ENCODE peak calls at places on chromosomes 13 and 19, in eight cellular contexts. One of them, this sample, is unnamed.

GRCh38 chr13:98349731-98350305 is 172.7 kb upstream of the RNF113B start:
- DNase-seq in ascending aorta: no peak
- DNase-seq in thoracic aorta: no peak
- DNase-seq in MM.1S: no peak
- DNase-seq in suprapubic skin: no peak
- DNase-seq in stomach: peak; percentile 44
- DNase-seq in heart right ventricle: peak; percentile 15
- DNase-seq in PC-3: no peak
- DNase-seq in this sample: no peak

GRCh38 chr13:113061271-113061625 is 44.3 kb upstream of the F7 start:
- DNase-seq in MM.1S: no peak
- DNase-seq in suprapubic skin: peak; percentile 51
- DNase-seq in PC-3: no peak
- DNase-seq in ascending aorta: no peak
- DNase-seq in thoracic aorta: no peak
- DNase-seq in stomach: no peak
- DNase-seq in heart right ventricle: no peak
- DNase-seq in this sample: peak; percentile 19

GRCh38 chr13:77298403-77298802 is 28.5 kb downstream of the MYCBP2 start:
- DNase-seq in suprapubic skin: no peak
- DNase-seq in MM.1S: no peak
- DNase-seq in stomach: no peak
- DNase-seq in ascending aorta: no peak
- DNase-seq in PC-3: no peak
- DNase-seq in heart right ventricle: no peak
- DNase-seq in thoracic aorta: no peak
- DNase-seq in this sample: no peak

GRCh38 chr13:101417043-101417406 is 717 bp upstream of the NALCN start:
- DNase-seq in suprapubic skin: no peak
- DNase-seq in PC-3: peak; percentile 91
- DNase-seq in ascending aorta: no peak
- DNase-seq in thoracic aorta: no peak
- DNase-seq in MM.1S: no peak
- DNase-seq in heart right ventricle: no peak
- DNase-seq in stomach: no peak
- DNase-seq in this sample: no peak

GRCh38 chr19:29576043-29576442 is 30.0 kb upstream of the POP4 start:
- DNase-seq in MM.1S: no peak
- DNase-seq in heart right ventricle: no peak
- DNase-seq in PC-3: no peak
- DNase-seq in thoracic aorta: no peak
- DNase-seq in suprapubic skin: no peak
- DNase-seq in stomach: no peak
- DNase-seq in ascending aorta: no peak
- DNase-seq in this sample: no peak

GRCh38 chr19:11024259-11024658 is 63.4 kb downstream of the SMARCA4 start:
- DNase-seq in PC-3: no peak
- DNase-seq in thoracic aorta: no peak
- DNase-seq in MM.1S: no peak
- DNase-seq in ascending aorta: no peak
- DNase-seq in suprapubic skin: no peak
- DNase-seq in stomach: no peak
- DNase-seq in heart right ventricle: no peak
- DNase-seq in this sample: no peak

GRCh38 chr19:39941615-39942507 is 7.4 kb upstream of the FCGBP start:
- DNase-seq in suprapubic skin: no peak
- DNase-seq in PC-3: peak; percentile 16
- DNase-seq in heart right ventricle: peak; percentile 14
- DNase-seq in stomach: peak; percentile 33
- DNase-seq in thoracic aorta: no peak
- DNase-seq in MM.1S: peak; percentile 91
- DNase-seq in ascending aorta: no peak
- DNase-seq in this sample: no peak

GRCh38 chr19:29550896-29551295 is 25.1 kb downstream of the VSTM2B start:
- DNase-seq in PC-3: no peak
- DNase-seq in suprapubic skin: no peak
- DNase-seq in stomach: peak; percentile 7
- DNase-seq in MM.1S: no peak
- DNase-seq in thoracic aorta: no peak
- DNase-seq in ascending aorta: peak; percentile 34
- DNase-seq in heart right ventricle: no peak
- DNase-seq in this sample: no peak

GRCh38 chr13:32783067-32783466 is 196.8 kb downstream of the PDS5B start:
- DNase-seq in MM.1S: no peak
- DNase-seq in PC-3: peak; percentile 49
- DNase-seq in suprapubic skin: no peak
- DNase-seq in stomach: no peak
- DNase-seq in thoracic aorta: no peak
- DNase-seq in ascending aorta: no peak
- DNase-seq in heart right ventricle: no peak
- DNase-seq in this sample: no peak

GRCh38 chr13:59477011-59477410 is 686.7 kb downstream of the DIAPH3 start:
- DNase-seq in stomach: no peak
- DNase-seq in suprapubic skin: no peak
- DNase-seq in PC-3: no peak
- DNase-seq in MM.1S: no peak
- DNase-seq in ascending aorta: no peak
- DNase-seq in thoracic aorta: no peak
- DNase-seq in heart right ventricle: no peak
- DNase-seq in this sample: no peak

GRCh38 chr19:14555918-14556661 is 15.8 kb downstream of the NDUFB7 start:
- DNase-seq in MM.1S: no peak
- DNase-seq in suprapubic skin: no peak
- DNase-seq in ascending aorta: no peak
- DNase-seq in heart right ventricle: no peak
- DNase-seq in PC-3: peak; percentile 53
- DNase-seq in thoracic aorta: no peak
- DNase-seq in stomach: no peak
- DNase-seq in this sample: no peak

GRCh38 chr13:98261165-98261672 is 84.2 kb upstream of the RNF113B start:
- DNase-seq in thoracic aorta: no peak
- DNase-seq in stomach: no peak
- DNase-seq in suprapubic skin: no peak
- DNase-seq in PC-3: no peak
- DNase-seq in MM.1S: no peak
- DNase-seq in heart right ventricle: no peak
- DNase-seq in ascending aorta: no peak
- DNase-seq in this sample: no peak

GRCh38 chr13:93265800-93266199 is 39.2 kb downstream of the GPC6 start:
- DNase-seq in MM.1S: no peak
- DNase-seq in heart right ventricle: no peak
- DNase-seq in thoracic aorta: no peak
- DNase-seq in suprapubic skin: no peak
- DNase-seq in PC-3: no peak
- DNase-seq in stomach: no peak
- DNase-seq in ascending aorta: no peak
- DNase-seq in this sample: no peak

GRCh38 chr19:21626924-21627697 is 121.7 kb downstream of the ZNF429 start:
- DNase-seq in suprapubic skin: no peak
- DNase-seq in heart right ventricle: no peak
- DNase-seq in thoracic aorta: no peak
- DNase-seq in MM.1S: no peak
- DNase-seq in ascending aorta: no peak
- DNase-seq in stomach: no peak
- DNase-seq in PC-3: no peak
- DNase-seq in this sample: no peak

GRCh38 chr13:26560456-26560855 is 3.0 kb downstream of the WASF3 start:
- DNase-seq in stomach: no peak
- DNase-seq in thoracic aorta: no peak
- DNase-seq in ascending aorta: no peak
- DNase-seq in PC-3: no peak
- DNase-seq in MM.1S: no peak
- DNase-seq in heart right ventricle: no peak
- DNase-seq in suprapubic skin: no peak
- DNase-seq in this sample: no peak

GRCh38 chr13:73934215-73934623 is 200.0 kb downstream of the KLF12 start:
- DNase-seq in suprapubic skin: no peak
- DNase-seq in stomach: no peak
- DNase-seq in MM.1S: no peak
- DNase-seq in ascending aorta: no peak
- DNase-seq in heart right ventricle: no peak
- DNase-seq in thoracic aorta: no peak
- DNase-seq in PC-3: peak; percentile 74
- DNase-seq in this sample: no peak

GRCh38 chr13:21458457-21458815 is 667 bp downstream of the ZDHHC20 start:
- DNase-seq in thoracic aorta: no peak
- DNase-seq in MM.1S: peak; percentile 33
- DNase-seq in heart right ventricle: peak; percentile 23
- DNase-seq in suprapubic skin: no peak
- DNase-seq in PC-3: peak; percentile 57
- DNase-seq in ascending aorta: no peak
- DNase-seq in stomach: peak; percentile 71
- DNase-seq in this sample: peak; percentile 74

GRCh38 chr19:6730153-6730804 is 7.1 kb downstream of the GPR108 start:
- DNase-seq in heart right ventricle: no peak
- DNase-seq in MM.1S: no peak
- DNase-seq in stomach: peak; percentile 92
- DNase-seq in suprapubic skin: peak; percentile 72
- DNase-seq in PC-3: no peak
- DNase-seq in ascending aorta: peak; percentile 82
- DNase-seq in thoracic aorta: no peak
- DNase-seq in this sample: peak; percentile 94

GRCh38 chr13:101115762-101116161 is 300.5 kb downstream of the NALCN start:
- DNase-seq in stomach: no peak
- DNase-seq in MM.1S: no peak
- DNase-seq in ascending aorta: no peak
- DNase-seq in PC-3: peak; percentile 21
- DNase-seq in thoracic aorta: no peak
- DNase-seq in heart right ventricle: no peak
- DNase-seq in suprapubic skin: no peak
- DNase-seq in this sample: no peak

GRCh38 chr19:2249880-2250764 is 999 bp downstream of the AMH start:
- DNase-seq in suprapubic skin: no peak
- DNase-seq in PC-3: no peak
- DNase-seq in MM.1S: no peak
- DNase-seq in stomach: no peak
- DNase-seq in thoracic aorta: no peak
- DNase-seq in ascending aorta: no peak
- DNase-seq in heart right ventricle: no peak
- DNase-seq in this sample: no peak

GRCh38 chr13:65911546-65912193 is 1318.5 kb downstream of the PCDH9 start:
- DNase-seq in stomach: no peak
- DNase-seq in heart right ventricle: no peak
- DNase-seq in suprapubic skin: no peak
- DNase-seq in PC-3: no peak
- DNase-seq in MM.1S: no peak
- DNase-seq in ascending aorta: no peak
- DNase-seq in thoracic aorta: no peak
- DNase-seq in this sample: no peak

GRCh38 chr13:30191491-30192100 is 115.8 kb downstream of the KATNAL1 start:
- DNase-seq in thoracic aorta: no peak
- DNase-seq in heart right ventricle: no peak
- DNase-seq in PC-3: peak; percentile 47
- DNase-seq in suprapubic skin: no peak
- DNase-seq in ascending aorta: no peak
- DNase-seq in stomach: no peak
- DNase-seq in MM.1S: no peak
- DNase-seq in this sample: no peak

GRCh38 chr13:105334211-105334610 is 1201.3 kb downstream of the EFNB2 start:
- DNase-seq in suprapubic skin: no peak
- DNase-seq in heart right ventricle: no peak
- DNase-seq in thoracic aorta: no peak
- DNase-seq in stomach: no peak
- DNase-seq in PC-3: no peak
- DNase-seq in ascending aorta: peak; percentile 66
- DNase-seq in MM.1S: no peak
- DNase-seq in this sample: no peak

GRCh38 chr19:17471410-17472125 is 1.2 kb downstream of the SLC27A1 start:
- DNase-seq in thoracic aorta: no peak
- DNase-seq in MM.1S: no peak
- DNase-seq in PC-3: no peak
- DNase-seq in suprapubic skin: no peak
- DNase-seq in ascending aorta: no peak
- DNase-seq in heart right ventricle: no peak
- DNase-seq in stomach: no peak
- DNase-seq in this sample: no peak
- H3K4me3 ChIP-seq in thoracic aorta: peak overlapping the region; percentile 84
- H3K4me3 ChIP-seq in MM.1S: no peak overlapping the region
- H3K4me3 ChIP-seq in PC-3: peak overlapping the region; percentile 91
- H3K4me3 ChIP-seq in suprapubic skin: peak overlapping the region; percentile 74
- H3K4me3 ChIP-seq in ascending aorta: peak overlapping the region; percentile 89
- H3K4me3 ChIP-seq in heart right ventricle: peak overlapping the region; percentile 77
- H3K4me3 ChIP-seq in stomach: peak overlapping the region; percentile 93
- H3K4me3 ChIP-seq in this sample: no peak overlapping the region

DNA sequence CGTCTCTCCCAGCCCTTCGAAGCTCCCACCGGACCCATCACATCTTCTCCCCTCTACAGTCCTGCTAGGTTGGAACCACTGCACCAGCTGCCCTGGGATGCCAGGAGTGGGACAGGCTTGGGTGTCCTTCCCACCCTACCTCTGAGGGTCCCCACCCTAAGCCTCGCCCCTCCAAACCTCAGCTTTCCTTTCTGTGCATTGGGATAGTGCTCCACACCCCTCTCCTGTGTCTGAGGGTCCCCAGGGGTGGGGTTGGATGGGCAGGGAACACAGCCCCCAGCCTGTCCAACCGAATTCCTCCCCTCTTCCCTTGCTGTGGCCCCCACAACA is 1.9 kb upstream of the BCL3 start:
- DNase-seq in ascending aorta: peak; percentile 65
- DNase-seq in thoracic aorta: no peak
- DNase-seq in PC-3: no peak
- DNase-seq in suprapubic skin: no peak
- DNase-seq in MM.1S: no peak
- DNase-seq in stomach: no peak
- DNase-seq in heart right ventricle: no peak
- DNase-seq in this sample: peak; percentile 61
- H3K4me1 ChIP-seq in ascending aorta: peaks cover 36% of the 10 kb centered on the region
- H3K4me1 ChIP-seq in thoracic aorta: peaks cover 50% of the 10 kb centered on the region
- H3K4me1 ChIP-seq in PC-3: peaks cover 57% of the 10 kb centered on the region
- H3K4me1 ChIP-seq in suprapubic skin: peaks cover 85% of the 10 kb centered on the region
- H3K4me1 ChIP-seq in MM.1S: peaks cover 25% of the 10 kb centered on the region
- H3K4me1 ChIP-seq in stomach: peaks cover 78% of the 10 kb centered on the region
- H3K4me1 ChIP-seq in heart right ventricle: peaks cover 81% of the 10 kb centered on the region
- H3K4me1 ChIP-seq in this sample: peaks cover 70% of the 10 kb centered on the region

DNA sequence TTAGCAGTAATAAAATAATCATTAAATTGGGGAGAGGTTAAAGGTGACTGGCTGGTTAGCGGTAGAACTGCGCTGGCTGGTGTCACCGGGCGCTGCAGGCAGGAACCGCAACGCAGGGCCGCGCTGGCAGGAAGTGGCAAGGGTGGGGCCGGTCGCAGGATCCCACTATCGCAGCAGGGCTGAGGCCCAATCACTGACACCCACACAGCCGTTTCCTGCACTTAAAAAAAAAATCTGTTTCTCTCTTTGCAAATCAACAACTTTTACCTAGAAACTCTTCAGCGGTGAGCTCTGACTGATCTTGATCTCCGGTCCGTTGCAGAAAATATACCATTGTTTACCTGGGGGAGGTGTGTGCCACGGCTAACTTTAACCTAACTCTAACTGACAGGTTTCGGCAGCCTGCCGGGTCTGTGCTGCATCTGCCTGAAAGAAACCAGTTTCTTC is 46.9 kb downstream of the KLF2 start:
- DNase-seq in thoracic aorta: no peak
- DNase-seq in ascending aorta: no peak
- DNase-seq in suprapubic skin: no peak
- DNase-seq in PC-3: no peak
- DNase-seq in heart right ventricle: peak; percentile 44
- DNase-seq in MM.1S: peak; percentile 94
- DNase-seq in stomach: peak; percentile 85
- DNase-seq in this sample: peak; percentile 95
- TF ChIP-seq CTCF in thoracic aorta: no peak
- TF ChIP-seq CTCF in ascending aorta: no peak
- TF ChIP-seq CTCF in suprapubic skin: no peak
- TF ChIP-seq CTCF in PC-3: no peak
- TF ChIP-seq CTCF in heart right ventricle: no peak
- TF ChIP-seq CTCF in MM.1S: no peak
- TF ChIP-seq CTCF in stomach: no peak
- TF ChIP-seq CTCF in this sample: no peak

GRCh38 chr13:44160549-44161278 is 212.9 kb upstream of the SERP2 start:
- DNase-seq in PC-3: peak; percentile 63
- DNase-seq in MM.1S: peak; percentile 19
- DNase-seq in thoracic aorta: no peak
- DNase-seq in ascending aorta: no peak
- DNase-seq in heart right ventricle: no peak
- DNase-seq in stomach: no peak
- DNase-seq in suprapubic skin: no peak
- DNase-seq in this sample: no peak
- H3K4me3 ChIP-seq in PC-3: no peak overlapping the region
- H3K4me3 ChIP-seq in MM.1S: no peak overlapping the region
- H3K4me3 ChIP-seq in thoracic aorta: peak overlapping the region; percentile 5
- H3K4me3 ChIP-seq in ascending aorta: no peak overlapping the region
- H3K4me3 ChIP-seq in heart right ventricle: no peak overlapping the region
- H3K4me3 ChIP-seq in stomach: no peak overlapping the region
- H3K4me3 ChIP-seq in suprapubic skin: no peak overlapping the region
- H3K4me3 ChIP-seq in this sample: no peak overlapping the region